ENCODE peak calls at places on chromosomes 1 and 21, in four cellular contexts. U, W, J and I are unnamed samples.

GRCh38 chr1:206784471-206784903 is 12.2 kb upstream of the IL10 start:
- DNase-seq in W (no peak), J (no peak), U (no peak), I (no peak)

GRCh38 chr1:161884475-161884874 is 118.4 kb downstream of the ATF6 start:
- DNase-seq in J (peak), U (no peak), W (no peak), I (no peak)

GRCh38 chr1:168202941-168203654 is 22.7 kb upstream of the SFT2D2 start:
- DNase-seq in U (no peak), W (peak), J (no peak), I (no peak)

GRCh38 chr1:10900691-10901090 is 104.2 kb upstream of the CASZ1 start:
- DNase-seq in J (no peak), W (no peak), U (no peak), I (no peak)

GRCh38 chr1:94901841-94902240 is 25.1 kb downstream of the CNN3 start:
- DNase-seq in W (no peak), U (no peak), J (no peak), I (no peak)

GRCh38 chr1:1832820-1833219 is 54.5 kb upstream of the NADK start:
- DNase-seq in W (peak), J (no peak), U (no peak), I (peak)

GRCh38 chr1:23555949-23556640 is 3.2 kb downstream of the ID3 start:
- DNase-seq in U (no peak), J (peak), W (peak), I (no peak)

GRCh38 chr21:27362249-27362648 is 395.4 kb upstream of the ADAMTS5 start:
- DNase-seq in J (no peak), U (peak), W (peak), I (no peak)

GRCh38 chr1:54377040-54377691 is 29.0 kb downstream of the SSBP3 start:
- DNase-seq in J (no peak), U (no peak), W (peak), I (no peak)

GRCh38 chr1:16181887-16182719 is 26.2 kb upstream of the EPHA2 start:
- DNase-seq in J (no peak), W (peak), U (no peak), I (no peak)

GRCh38 chr1:229336345-229336744 is 6.5 kb downstream of the CCSAP start:
- DNase-seq in W (no peak), U (no peak), J (no peak), I (peak)

GRCh38 chr1:28197682-28198415 is 21.4 kb upstream of the PTAFR start:
- DNase-seq in U (no peak), W (no peak), J (no peak), I (no peak)

GRCh38 chr1:30051777-30052176 is 671.6 kb downstream of the MATN1 start:
- DNase-seq in W (no peak), J (no peak), U (no peak), I (no peak)

GRCh38 chr21:30206551-30207251 is 9.2 kb downstream of the CLDN8 start:
- DNase-seq in W (no peak), J (no peak), U (no peak), I (no peak)

GRCh38 chr1:210232524-210233215 is at the start of gene SERTAD4:
- DNase-seq in J (no peak), W (peak), U (no peak), I (peak)

GRCh38 chr1:11150326-11150725 is 38.8 kb upstream of the ANGPTL7 start:
- DNase-seq in W (no peak), U (no peak), J (no peak), I (no peak)

GRCh38 chr21:37043818-37044217 is 29.1 kb downstream of the PIGP start:
- DNase-seq in J (no peak), U (no peak), W (no peak), I (no peak)

GRCh38 chr1:43147625-43148319 is 24.3 kb downstream of the EBNA1BP2 start:
- DNase-seq in W (peak), J (peak), U (peak), I (peak)

GRCh38 chr1:1179339-1179982 is 5.8 kb downstream of the TTLL10 start:
- DNase-seq in J (no peak), W (no peak), U (no peak), I (no peak)

GRCh38 chr1:221699582-221700519 is 42.0 kb downstream of the DUSP10 start:
- DNase-seq in J (no peak), W (peak), U (no peak), I (no peak)

GRCh38 chr1:26277261-26277661 is 2.6 kb upstream of the SH3BGRL3 start:
- DNase-seq in J (no peak), W (no peak), U (no peak), I (no peak)

GRCh38 chr1:109152196-109152595 is 38.3 kb downstream of the ELAPOR1 start:
- DNase-seq in W (no peak), J (no peak), U (no peak), I (no peak)

GRCh38 chr21:34364921-34365320 is 1.1 kb downstream of the KCNE2 start:
- DNase-seq in W (no peak), J (no peak), U (no peak), I (no peak)

GRCh38 chr1:223771814-223772770 is 59.8 kb downstream of the CAPN2 start:
- DNase-seq in U (no peak), W (peak), J (peak), I (no peak)

GRCh38 chr1:28926629-28927441 is 12.5 kb downstream of the EPB41 start:
- DNase-seq in W (no peak), U (peak), J (peak), I (no peak)

GRCh38 chr1:117930484-117930883 is 945 bp downstream of the WDR3 start:
- DNase-seq in W (peak), J (no peak), U (peak), I (no peak)

GRCh38 chr1:91617242-91617837 is 116.7 kb downstream of the CDC7 start:
- DNase-seq in J (peak), W (peak), U (no peak), I (peak)

GRCh38 chr1:161009602-161010211 is 11.2 kb downstream of the F11R start:
- DNase-seq in W (no peak), J (no peak), U (no peak), I (no peak)

GRCh38 chr1:941588-942383 is 17.3 kb downstream of the NOC2L start:
- DNase-seq in W (peak), U (no peak), J (peak), I (peak)

GRCh38 chr1:235910357-235911299 is 43.9 kb upstream of the LYST start:
- DNase-seq in J (no peak), W (peak), U (peak), I (peak)

GRCh38 chr1:53473463-53473862 is 14.3 kb downstream of the DMRTB1 start:
- DNase-seq in J (no peak), W (peak), U (peak), I (no peak)